ENCODE peak calls at places on chromosomes 2 and 18, in six cellular contexts. One of them, this sample, is unnamed.

GRCh38 chr18:62663731-62664336 is 51.5 kb upstream of the PHLPP1 start:
- DNase-seq in SK-N-MC: no peak
- DNase-seq in HepG2: no peak
- DNase-seq in vagina: no peak
- DNase-seq in spleen: no peak
- DNase-seq in H1: no peak
- DNase-seq in this sample: no peak

GRCh38 chr18:23982154-23983071 is 32.1 kb upstream of the TTC39C start:
- DNase-seq in vagina: no peak
- DNase-seq in HepG2: no peak
- DNase-seq in spleen: no peak
- DNase-seq in H1: no peak
- DNase-seq in SK-N-MC: no peak
- DNase-seq in this sample: no peak

GRCh38 chr2:11697103-11697871 is 27.3 kb upstream of the NTSR2 start:
- DNase-seq in spleen: peak
- DNase-seq in SK-N-MC: no peak
- DNase-seq in HepG2: no peak
- DNase-seq in H1: no peak
- DNase-seq in vagina: no peak
- DNase-seq in this sample: peak

GRCh38 chr2:167844714-167845530 is 402.5 kb downstream of the STK39 start:
- DNase-seq in spleen: no peak
- DNase-seq in SK-N-MC: no peak
- DNase-seq in vagina: no peak
- DNase-seq in H1: peak
- DNase-seq in HepG2: peak
- DNase-seq in this sample: no peak

GRCh38 chr2:39851251-39851650 is 72.2 kb upstream of the THUMPD2 start:
- DNase-seq in SK-N-MC: no peak
- DNase-seq in spleen: no peak
- DNase-seq in HepG2: no peak
- DNase-seq in vagina: no peak
- DNase-seq in H1: no peak
- DNase-seq in this sample: no peak

GRCh38 chr2:234615643-234616356 is 118.9 kb upstream of the ARL4C start:
- DNase-seq in vagina: no peak
- DNase-seq in spleen: no peak
- DNase-seq in HepG2: peak
- DNase-seq in SK-N-MC: no peak
- DNase-seq in H1: no peak
- DNase-seq in this sample: no peak

GRCh38 chr18:61531182-61531581 is 198.0 kb downstream of the CDH20 start:
- DNase-seq in SK-N-MC: no peak
- DNase-seq in vagina: no peak
- DNase-seq in H1: no peak
- DNase-seq in spleen: no peak
- DNase-seq in HepG2: no peak
- DNase-seq in this sample: no peak

GRCh38 chr2:158923180-158923594 is 45.3 kb upstream of the TANC1 start:
- DNase-seq in vagina: no peak
- DNase-seq in H1: no peak
- DNase-seq in SK-N-MC: peak
- DNase-seq in HepG2: no peak
- DNase-seq in spleen: no peak
- DNase-seq in this sample: no peak

GRCh38 chr2:10716581-10716980 is 4.8 kb upstream of the ATP6V1C2 start:
- DNase-seq in H1: no peak
- DNase-seq in spleen: no peak
- DNase-seq in SK-N-MC: no peak
- DNase-seq in HepG2: no peak
- DNase-seq in vagina: no peak
- DNase-seq in this sample: no peak

GRCh38 chr2:121707344-121707919 is 29.2 kb downstream of the NIFK start:
- DNase-seq in spleen: no peak
- DNase-seq in vagina: no peak
- DNase-seq in H1: no peak
- DNase-seq in HepG2: peak
- DNase-seq in SK-N-MC: no peak
- DNase-seq in this sample: no peak

GRCh38 chr18:63339920-63340484 is 20.4 kb upstream of the BCL2 start:
- DNase-seq in vagina: no peak
- DNase-seq in spleen: no peak
- DNase-seq in H1: no peak
- DNase-seq in SK-N-MC: no peak
- DNase-seq in HepG2: peak
- DNase-seq in this sample: no peak

GRCh38 chr2:62222674-62223073 is 26.8 kb downstream of the B3GNT2 start:
- DNase-seq in HepG2: no peak
- DNase-seq in spleen: no peak
- DNase-seq in vagina: no peak
- DNase-seq in SK-N-MC: no peak
- DNase-seq in H1: no peak
- DNase-seq in this sample: no peak

GRCh38 chr2:230614913-230615332 is 97.7 kb upstream of the CAB39 start:
- DNase-seq in HepG2: no peak
- DNase-seq in vagina: no peak
- DNase-seq in H1: no peak
- DNase-seq in spleen: peak
- DNase-seq in SK-N-MC: no peak
- DNase-seq in this sample: no peak

GRCh38 chr2:20381457-20381856 is 30.8 kb upstream of the PUM2 start:
- DNase-seq in SK-N-MC: peak
- DNase-seq in HepG2: peak
- DNase-seq in spleen: no peak
- DNase-seq in vagina: no peak
- DNase-seq in H1: peak
- DNase-seq in this sample: no peak

GRCh38 chr2:166417669-166418068 is 41.9 kb upstream of the SCN9A start:
- DNase-seq in H1: no peak
- DNase-seq in HepG2: peak
- DNase-seq in SK-N-MC: peak
- DNase-seq in vagina: no peak
- DNase-seq in spleen: no peak
- DNase-seq in this sample: no peak

GRCh38 chr2:46091004-46091403 is 206.2 kb upstream of the EPAS1 start:
- DNase-seq in vagina: no peak
- DNase-seq in spleen: no peak
- DNase-seq in HepG2: no peak
- DNase-seq in SK-N-MC: no peak
- DNase-seq in H1: no peak
- DNase-seq in this sample: no peak

GRCh38 chr2:233422050-233422639 is 67.9 kb downstream of the DGKD start:
- DNase-seq in spleen: peak
- DNase-seq in SK-N-MC: no peak
- DNase-seq in HepG2: no peak
- DNase-seq in vagina: peak
- DNase-seq in H1: no peak
- DNase-seq in this sample: no peak

GRCh38 chr2:124286089-124286783 is 261.1 kb downstream of the CNTNAP5 start:
- DNase-seq in spleen: no peak
- DNase-seq in vagina: no peak
- DNase-seq in HepG2: no peak
- DNase-seq in H1: no peak
- DNase-seq in SK-N-MC: no peak
- DNase-seq in this sample: no peak

GRCh38 chr2:25960920-25961319 is 21.4 kb downstream of the KIF3C start:
- DNase-seq in SK-N-MC: no peak
- DNase-seq in vagina: no peak
- DNase-seq in spleen: no peak
- DNase-seq in HepG2: no peak
- DNase-seq in H1: no peak
- DNase-seq in this sample: no peak
- TF ChIP-seq POLR2AphosphoS5 in SK-N-MC: no peak
- TF ChIP-seq POLR2AphosphoS5 in vagina: no peak
- TF ChIP-seq POLR2AphosphoS5 in spleen: no peak
- TF ChIP-seq POLR2AphosphoS5 in HepG2: no peak
- TF ChIP-seq POLR2AphosphoS5 in H1: no peak
- TF ChIP-seq POLR2AphosphoS5 in this sample: no peak

DNA sequence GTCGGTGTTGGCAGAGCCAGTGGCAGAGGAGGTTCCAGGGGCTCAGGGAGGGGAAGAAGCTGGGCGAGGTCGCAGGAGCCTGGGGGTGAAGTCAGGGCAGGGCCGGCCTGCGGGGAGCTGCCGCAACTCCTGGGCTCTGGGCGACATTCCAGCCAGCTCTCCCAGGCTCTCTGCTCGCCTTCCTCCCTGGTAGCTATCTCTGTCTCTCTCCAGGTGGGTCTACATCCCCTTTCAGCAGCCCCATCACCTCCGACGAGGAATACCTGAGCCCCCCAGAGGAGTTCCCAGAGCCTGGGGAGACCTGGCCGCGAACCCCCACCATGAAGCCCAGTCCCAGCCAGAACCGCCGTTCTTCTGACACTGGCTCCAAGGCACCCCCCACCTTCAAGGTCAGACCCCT is 27.0 kb downstream of the SPEG start:
- DNase-seq in H1: no peak
- DNase-seq in SK-N-MC: no peak
- DNase-seq in HepG2: no peak
- DNase-seq in spleen: no peak
- DNase-seq in vagina: no peak
- DNase-seq in this sample: no peak
- H3K4me3 ChIP-seq in H1: no peak
- H3K4me3 ChIP-seq in SK-N-MC: no peak
- H3K4me3 ChIP-seq in HepG2: no peak
- H3K4me3 ChIP-seq in spleen: no peak
- H3K4me3 ChIP-seq in vagina: no peak
- H3K4me3 ChIP-seq in this sample: no peak

GRCh38 chr2:157052685-157053224 is 204.8 kb upstream of the GALNT5 start:
- DNase-seq in SK-N-MC: no peak
- DNase-seq in vagina: no peak
- DNase-seq in spleen: no peak
- DNase-seq in HepG2: peak
- DNase-seq in H1: no peak
- DNase-seq in this sample: no peak
- TF ChIP-seq POLR2AphosphoS5 in SK-N-MC: no peak
- TF ChIP-seq POLR2AphosphoS5 in vagina: no peak
- TF ChIP-seq POLR2AphosphoS5 in spleen: no peak
- TF ChIP-seq POLR2AphosphoS5 in HepG2: no peak
- TF ChIP-seq POLR2AphosphoS5 in H1: no peak
- TF ChIP-seq POLR2AphosphoS5 in this sample: no peak

GRCh38 chr2:208406474-208407451 is at the start of gene PTH2R:
- DNase-seq in SK-N-MC: no peak
- DNase-seq in vagina: no peak
- DNase-seq in HepG2: no peak
- DNase-seq in spleen: peak
- DNase-seq in H1: peak
- DNase-seq in this sample: no peak

DNA sequence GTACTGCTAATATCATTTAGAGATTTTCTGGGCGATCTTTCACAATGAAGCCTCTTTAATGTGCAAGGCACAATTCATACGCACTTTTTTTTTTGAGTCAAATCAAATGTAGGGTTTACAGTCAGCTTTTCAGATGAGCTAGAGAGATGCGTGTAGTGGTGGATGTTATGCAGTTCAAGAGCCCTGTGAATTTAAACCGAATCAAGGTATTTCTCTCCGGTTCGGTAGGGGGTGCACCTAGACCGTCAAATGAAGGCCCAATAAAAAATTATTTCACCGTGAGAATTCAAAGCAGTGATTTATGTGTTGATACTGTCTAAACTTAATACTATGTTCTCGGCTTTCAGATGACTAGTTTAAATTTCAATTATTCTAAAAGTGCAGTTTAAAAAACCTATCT is 1.1 kb downstream of the PTH2R start:
- DNase-seq in HepG2: peak
- DNase-seq in vagina: no peak
- DNase-seq in spleen: no peak
- DNase-seq in H1: no peak
- DNase-seq in SK-N-MC: no peak
- DNase-seq in this sample: no peak
- H3K4me3 ChIP-seq in HepG2: no peak
- H3K4me3 ChIP-seq in vagina: no peak
- H3K4me3 ChIP-seq in spleen: no peak
- H3K4me3 ChIP-seq in H1: no peak
- H3K4me3 ChIP-seq in SK-N-MC: no peak
- H3K4me3 ChIP-seq in this sample: no peak

GRCh38 chr2:173028671-173029070 is 47.0 kb upstream of the MAP3K20 start:
- DNase-seq in H1: no peak
- DNase-seq in HepG2: no peak
- DNase-seq in vagina: no peak
- DNase-seq in spleen: no peak
- DNase-seq in SK-N-MC: no peak
- DNase-seq in this sample: no peak
- TF ChIP-seq POLR2AphosphoS5 in H1: no peak
- TF ChIP-seq POLR2AphosphoS5 in HepG2: no peak
- TF ChIP-seq POLR2AphosphoS5 in vagina: no peak
- TF ChIP-seq POLR2AphosphoS5 in spleen: no peak
- TF ChIP-seq POLR2AphosphoS5 in SK-N-MC: no peak
- TF ChIP-seq POLR2AphosphoS5 in this sample: no peak

This sample was measured in Panc1.